ENCODE peak calls at places on chromosome 6, in ten cellular contexts. Q, Y, F, E, D, Z, W, K, T and X are unnamed samples.

GRCh38 chr6:85062884-85063283 is 298.5 kb upstream of the TBX18 start:
- DNase-seq in Q (no peak), Y (no peak), F (peak), E (no peak), D (no peak), Z (no peak), W (no peak), K (no peak), T (no peak), X (no peak)

GRCh38 chr6:131532476-131533108 is 40.4 kb upstream of the ARG1 start:
- DNase-seq in Q (no peak), Y (no peak), F (peak), E (no peak), D (no peak), Z (no peak), W (no peak), K (no peak), T (no peak), X (peak)

GRCh38 chr6:128112494-128112893 is 211.6 kb upstream of the THEMIS start:
- DNase-seq in Q (no peak), Y (no peak), F (peak), E (no peak), D (no peak), Z (no peak), W (no peak), K (no peak), T (no peak), X (no peak)

GRCh38 chr6:169782966-169783760 is 31.7 kb downstream of the ERMARD start:
- DNase-seq in Q (no peak), Y (no peak), F (peak), E (no peak), D (peak), Z (no peak), W (peak), K (no peak), T (no peak), X (no peak)

GRCh38 chr6:99979953-99980352 is 14.1 kb downstream of the MCHR2 start:
- DNase-seq in Q (no peak), Y (no peak), F (no peak), E (no peak), D (no peak), Z (no peak), W (no peak), K (no peak), T (no peak), X (no peak)

GRCh38 chr6:158762787-158763439 is 56.3 kb downstream of the EZR start:
- DNase-seq in Q (no peak), Y (no peak), F (peak), E (no peak), D (no peak), Z (no peak), W (no peak), K (no peak), T (no peak), X (no peak)

GRCh38 chr6:3355358-3356055 is 96.8 kb downstream of the PSMG4 start:
- DNase-seq in Q (no peak), Y (no peak), F (no peak), E (peak), D (no peak), Z (no peak), W (no peak), K (no peak), T (peak), X (no peak)

GRCh38 chr6:30857537-30857936 is 26.8 kb upstream of the DDR1 start:
- DNase-seq in Q (no peak), Y (no peak), F (peak), E (no peak), D (no peak), Z (no peak), W (peak), K (no peak), T (no peak), X (no peak)

GRCh38 chr6:151075527-151075926 is 164.2 kb upstream of the AKAP12 start:
- DNase-seq in Q (no peak), Y (no peak), F (no peak), E (no peak), D (no peak), Z (no peak), W (peak), K (no peak), T (no peak), X (no peak)

GRCh38 chr6:170062209-170062903 is 228.5 kb downstream of the DLL1 start:
- DNase-seq in Q (no peak), Y (no peak), F (no peak), E (no peak), D (no peak), Z (no peak), W (no peak), K (no peak), T (no peak), X (no peak)

GRCh38 chr6:143556529-143556928 is 45.0 kb upstream of the FUCA2 start:
- DNase-seq in Q (no peak), Y (no peak), F (peak), E (no peak), D (peak), Z (no peak), W (peak), K (no peak), T (no peak), X (peak)

GRCh38 chr6:107763959-107764358 is 60.2 kb downstream of the SCML4 start:
- DNase-seq in Q (no peak), Y (no peak), F (peak), E (no peak), D (no peak), Z (no peak), W (peak), K (no peak), T (no peak), X (peak)

GRCh38 chr6:153001767-153002612 is 519 bp downstream of the MTRF1L start:
- DNase-seq in Q (no peak), Y (no peak), F (peak), E (no peak), D (peak), Z (peak), W (peak), K (peak), T (no peak), X (no peak)

GRCh38 chr6:37061157-37061804 is 55.8 kb downstream of the FGD2 start:
- DNase-seq in Q (no peak), Y (no peak), F (no peak), E (peak), D (no peak), Z (peak), W (no peak), K (no peak), T (no peak), X (no peak)